ENCODE peak calls at places on chromosomes 11 and 22, in eight cellular contexts. B is GM20000; W is psoas muscle; E is left lobe of liver; M is naive thymus-derived CD4-positive, alpha-beta T cell; L is kidney; F is GM18507; S is NCI-H774. U is an unnamed sample.
A peak's percentile ranks its signal among the peaks of the same experiment; 100 is the strongest.

GRCh38 chr22:46959369-46959768 is 196.9 kb downstream of the TBC1D22A start:
- DNase-seq in B (no peak), W (peak; percentile 21), E (peak; percentile 32), M (no peak), L (no peak), F (no peak), S (no peak), U (no peak)

GRCh38 chr11:63023851-63024648 is 8.4 kb upstream of the SLC22A8 start:
- DNase-seq in B (peak; percentile 81), W (peak; percentile 91), E (peak; percentile 80), M (peak; percentile 78), L (peak; percentile 92), F (peak; percentile 65), S (peak; percentile 65), U (peak; percentile 64)

GRCh38 chr11:70078796-70079616 is 889 bp downstream of the ANO1 start:
- DNase-seq in B (no peak), W (peak; percentile 38), E (no peak), M (no peak), L (peak; percentile 63), F (no peak), S (no peak), U (no peak)

GRCh38 chr11:77302752-77303151 is 1.3 kb upstream of the GDPD4 start:
- DNase-seq in B (no peak), W (no peak), E (no peak), M (no peak), L (no peak), F (no peak), S (no peak), U (no peak)

GRCh38 chr11:33452806-33453205 is 195.6 kb downstream of the HIPK3 start:
- DNase-seq in B (no peak), W (no peak), E (no peak), M (no peak), L (no peak), F (no peak), S (no peak), U (no peak)

GRCh38 chr11:104352036-104352435 is 188.1 kb upstream of the PDGFD start:
- DNase-seq in B (no peak), W (no peak), E (no peak), M (no peak), L (no peak), F (no peak), S (no peak), U (no peak)

GRCh38 chr22:46349238-46349637 is 13.7 kb downstream of the TRMU start:
- DNase-seq in B (no peak), W (no peak), E (no peak), M (no peak), L (peak; percentile 50), F (no peak), S (no peak), U (no peak)

GRCh38 chr11:125591659-125592304 is 870 bp upstream of the STT3A start:
- DNase-seq in B (peak; percentile 24), W (peak; percentile 69), E (no peak), M (no peak), L (peak; percentile 78), F (no peak), S (peak; percentile 21), U (peak; percentile 38)

GRCh38 chr11:34616086-34616485 is 4.8 kb upstream of the EHF start:
- DNase-seq in B (no peak), W (no peak), E (no peak), M (no peak), L (no peak), F (no peak), S (no peak), U (no peak)

GRCh38 chr22:37467556-37467955 is 18.6 kb downstream of the MFNG start:
- DNase-seq in B (no peak), W (no peak), E (no peak), M (no peak), L (no peak), F (no peak), S (no peak), U (no peak)

GRCh38 chr22:25354456-25354855 is 135.0 kb downstream of the CRYBB2 start:
- DNase-seq in B (no peak), W (no peak), E (peak; percentile 59), M (no peak), L (peak; percentile 68), F (no peak), S (no peak), U (no peak)

GRCh38 chr22:39133871-39134270 is 18.6 kb downstream of the CBX7 start:
- DNase-seq in B (no peak), W (peak; percentile 29), E (no peak), M (no peak), L (no peak), F (no peak), S (no peak), U (no peak)

GRCh38 chr11:120034881-120035620 is 102.9 kb downstream of the TRIM29 start:
- DNase-seq in B (no peak), W (no peak), E (peak; percentile 14), M (no peak), L (no peak), F (no peak), S (peak; percentile 24), U (no peak)

GRCh38 chr11:61551630-61552029 is 29.2 kb downstream of the SYT7 start:
- DNase-seq in B (no peak), W (no peak), E (no peak), M (no peak), L (peak; percentile 89), F (no peak), S (no peak), U (no peak)

GRCh38 chr11:121383726-121384125 is 68.4 kb upstream of the SORL1 start:
- DNase-seq in B (no peak), W (no peak), E (no peak), M (no peak), L (no peak), F (no peak), S (no peak), U (no peak)